ENCODE peak calls at places on chromosomes 1 and 21, in six cellular contexts. One of them, this sample, is unnamed.

GRCh38 chr1:163085041-163085903 is 16.1 kb downstream of the RGS4 start:
- DNase-seq in NCI-H2081: peak; percentile 71
- DNase-seq in cardiac fibroblast: peak; percentile 60
- DNase-seq in A172: peak; percentile 61
- DNase-seq in Right ventricle myocardium superior: no peak
- DNase-seq in EL: peak; percentile 45
- DNase-seq in this sample: no peak

GRCh38 chr21:46459356-46460112 is 843 bp downstream of the DIP2A start:
- DNase-seq in A172: no peak
- DNase-seq in cardiac fibroblast: peak; percentile 53
- DNase-seq in Right ventricle myocardium superior: peak; percentile 75
- DNase-seq in NCI-H2081: no peak
- DNase-seq in EL: peak; percentile 55
- DNase-seq in this sample: no peak

GRCh38 chr1:183609313-183609712 is 19.1 kb upstream of the NCF2 start:
- DNase-seq in NCI-H2081: peak; percentile 19
- DNase-seq in cardiac fibroblast: peak; percentile 90
- DNase-seq in A172: peak; percentile 78
- DNase-seq in EL: peak; percentile 88
- DNase-seq in Right ventricle myocardium superior: peak; percentile 81
- DNase-seq in this sample: no peak

GRCh38 chr1:179083031-179083345 is 1.1 kb downstream of the TOR3A start:
- DNase-seq in NCI-H2081: no peak
- DNase-seq in EL: peak; percentile 57
- DNase-seq in cardiac fibroblast: peak; percentile 41
- DNase-seq in A172: no peak
- DNase-seq in Right ventricle myocardium superior: no peak
- DNase-seq in this sample: no peak

GRCh38 chr21:41753001-41753725 is 13.7 kb downstream of the RIPK4 start:
- DNase-seq in NCI-H2081: no peak
- DNase-seq in cardiac fibroblast: no peak
- DNase-seq in EL: no peak
- DNase-seq in A172: no peak
- DNase-seq in Right ventricle myocardium superior: peak; percentile 30
- DNase-seq in this sample: no peak

GRCh38 chr1:54984126-54984842 is 3.9 kb downstream of the TMEM61 start:
- DNase-seq in cardiac fibroblast: no peak
- DNase-seq in Right ventricle myocardium superior: no peak
- DNase-seq in NCI-H2081: no peak
- DNase-seq in A172: no peak
- DNase-seq in EL: no peak
- DNase-seq in this sample: peak; percentile 67

GRCh38 chr21:44423312-44423821 is 31.9 kb upstream of the LRRC3 start:
- DNase-seq in cardiac fibroblast: no peak
- DNase-seq in Right ventricle myocardium superior: peak; percentile 30
- DNase-seq in A172: no peak
- DNase-seq in EL: no peak
- DNase-seq in NCI-H2081: no peak
- DNase-seq in this sample: no peak

GRCh38 chr1:186983327-186983726 is 154.6 kb downstream of the PLA2G4A start:
- DNase-seq in A172: no peak
- DNase-seq in Right ventricle myocardium superior: peak; percentile 59
- DNase-seq in EL: no peak
- DNase-seq in NCI-H2081: no peak
- DNase-seq in cardiac fibroblast: peak; percentile 87
- DNase-seq in this sample: no peak

GRCh38 chr1:93814795-93815737 is 63.9 kb downstream of the DNTTIP2 start:
- DNase-seq in A172: no peak
- DNase-seq in EL: no peak
- DNase-seq in Right ventricle myocardium superior: no peak
- DNase-seq in NCI-H2081: no peak
- DNase-seq in cardiac fibroblast: no peak
- DNase-seq in this sample: peak; percentile 35

GRCh38 chr1:231196728-231197127 is 34.9 kb downstream of the TRIM67 start:
- DNase-seq in NCI-H2081: no peak
- DNase-seq in cardiac fibroblast: no peak
- DNase-seq in Right ventricle myocardium superior: no peak
- DNase-seq in EL: no peak
- DNase-seq in A172: no peak
- DNase-seq in this sample: no peak

GRCh38 chr1:4149281-4149680 is 249.2 kb upstream of the C1orf174 start:
- DNase-seq in cardiac fibroblast: no peak
- DNase-seq in Right ventricle myocardium superior: no peak
- DNase-seq in A172: no peak
- DNase-seq in NCI-H2081: no peak
- DNase-seq in EL: no peak
- DNase-seq in this sample: no peak

GRCh38 chr1:179142889-179143299 is 61.0 kb downstream of the TOR3A start:
- DNase-seq in cardiac fibroblast: peak; percentile 99
- DNase-seq in Right ventricle myocardium superior: no peak
- DNase-seq in A172: peak; percentile 99
- DNase-seq in EL: peak; percentile 98
- DNase-seq in NCI-H2081: no peak
- DNase-seq in this sample: no peak

GRCh38 chr1:31531177-31532000 is 44.9 kb upstream of the TINAGL1 start:
- DNase-seq in A172: peak; percentile 66
- DNase-seq in cardiac fibroblast: peak; percentile 65
- DNase-seq in EL: peak; percentile 84
- DNase-seq in NCI-H2081: peak; percentile 26
- DNase-seq in Right ventricle myocardium superior: no peak
- DNase-seq in this sample: no peak

GRCh38 chr21:38599381-38599975 is 101.2 kb upstream of the ERG start:
- DNase-seq in cardiac fibroblast: no peak
- DNase-seq in EL: no peak
- DNase-seq in NCI-H2081: no peak
- DNase-seq in Right ventricle myocardium superior: no peak
- DNase-seq in A172: no peak
- DNase-seq in this sample: no peak

GRCh38 chr1:192669174-192669573 is 33.2 kb downstream of the RGS13 start:
- DNase-seq in cardiac fibroblast: no peak
- DNase-seq in Right ventricle myocardium superior: no peak
- DNase-seq in NCI-H2081: no peak
- DNase-seq in A172: no peak
- DNase-seq in EL: no peak
- DNase-seq in this sample: no peak

GRCh38 chr1:48552420-48552819 is 80.4 kb upstream of the SPATA6 start:
- DNase-seq in cardiac fibroblast: no peak
- DNase-seq in A172: no peak
- DNase-seq in NCI-H2081: peak; percentile 63
- DNase-seq in Right ventricle myocardium superior: no peak
- DNase-seq in EL: no peak
- DNase-seq in this sample: no peak